ENCODE peak calls at places on chromosomes 1 and 21, in four cellular contexts. H, S, I and C are unnamed samples.

GRCh38 chr1:36008546-36009197 is 75.2 kb upstream of the TEKT2 start:
- DNase-seq in S (no peak), I (no peak), H (no peak), C (no peak)

GRCh38 chr1:35544976-35545375 is 12.2 kb downstream of the KIAA0319L start:
- DNase-seq in S (peak), H (no peak), I (peak), C (no peak)

GRCh38 chr21:28550057-28550825 is 442.4 kb downstream of the LTN1 start:
- DNase-seq in H (no peak), S (no peak), I (no peak), C (no peak)

GRCh38 chr1:108961198-108961597 is 2.1 kb downstream of the CLCC1 start:
- DNase-seq in I (no peak), S (no peak), H (no peak), C (no peak)

GRCh38 chr1:67683736-67684525 is 1.1 kb upstream of the GADD45A start:
- DNase-seq in I (no peak), S (no peak), H (no peak), C (no peak)

GRCh38 chr1:20625176-20626097 is 7.8 kb upstream of the PINK1 start:
- DNase-seq in S (no peak), I (no peak), H (no peak), C (no peak)

GRCh38 chr1:85278853-85279314 is 2.5 kb upstream of the BCL10 start:
- DNase-seq in S (no peak), H (no peak), I (peak), C (no peak)

GRCh38 chr1:161486806-161487482 is 18.3 kb upstream of the FCGR2A start:
- DNase-seq in S (peak), H (peak), I (no peak), C (peak)

GRCh38 chr1:175150596-175151319 is 41.8 kb downstream of the KIAA0040 start:
- DNase-seq in H (no peak), S (no peak), I (no peak), C (no peak)

GRCh38 chr1:205232122-205232820 is 4.5 kb downstream of the TMCC2 start:
- DNase-seq in H (no peak), I (no peak), S (no peak), C (no peak)

GRCh38 chr1:170935231-170935630 is at the start of gene MROH9:
- DNase-seq in S (no peak), I (no peak), H (no peak), C (no peak)